ENCODE peak calls at places on chromosomes 2 and 18, in eight cellular contexts. Z is T-cell; V is stimulated activated CD4-positive, alpha-beta T cell treated with anti-CD3 and anti-CD28 coated beads, Interleukin-2, amount 100 ng/mL, for 48 hours; Q is amniotic stem cell; D is GM12865; R is activated CD4-positive, alpha-beta T cell treated with anti-CD3 and anti-CD28 coated beads for 24 hours; F is COLO829; A is astrocyte. E is an unnamed sample.

GRCh38 chr2:53633441-53633840 is 134.2 kb upstream of the CHAC2 start:
- DNase-seq in Z (no peak), V (no peak), Q (no peak), D (no peak), R (no peak), F (no peak), A (peak), E (no peak)

GRCh38 chr2:188280811-188281222 is 10.9 kb upstream of the GULP1 start:
- DNase-seq in Z (no peak), V (no peak), Q (no peak), D (no peak), R (no peak), F (no peak), A (no peak), E (no peak)

GRCh38 chr2:65081232-65081685 is 25.0 kb downstream of the CEP68 start:
- DNase-seq in Z (no peak), V (no peak), Q (no peak), D (no peak), R (no peak), F (no peak), A (no peak), E (no peak)

GRCh38 chr2:3606370-3607124 is 11.6 kb downstream of the COLEC11 start:
- DNase-seq in Z (no peak), V (no peak), Q (no peak), D (no peak), R (no peak), F (no peak), A (no peak), E (peak)

GRCh38 chr2:190478572-190478971 is 56.0 kb downstream of the NEMP2 start:
- DNase-seq in Z (no peak), V (no peak), Q (no peak), D (no peak), R (no peak), F (no peak), A (no peak), E (no peak)

GRCh38 chr2:161033059-161033660 is 127.1 kb upstream of the TANK start:
- DNase-seq in Z (no peak), V (no peak), Q (peak), D (no peak), R (no peak), F (no peak), A (no peak), E (no peak)

GRCh38 chr2:149661844-149662243 is 74.3 kb upstream of the MMADHC start:
- DNase-seq in Z (no peak), V (no peak), Q (peak), D (no peak), R (no peak), F (no peak), A (peak), E (no peak)

GRCh38 chr2:70902067-70902442 is 33.6 kb upstream of the ATP6V1B1 start:
- DNase-seq in Z (no peak), V (no peak), Q (no peak), D (no peak), R (no peak), F (no peak), A (peak), E (peak)

GRCh38 chr18:38047820-38048219 is 482.2 kb upstream of the CELF4 start:
- DNase-seq in Z (no peak), V (no peak), Q (no peak), D (no peak), R (no peak), F (no peak), A (no peak), E (no peak)

GRCh38 chr2:26591619-26592505 is 49.3 kb downstream of the CIB4 start:
- DNase-seq in Z (no peak), V (no peak), Q (no peak), D (peak), R (no peak), F (no peak), A (no peak), E (no peak)

GRCh38 chr2:190947711-190948251 is 66.2 kb downstream of the STAT1 start:
- DNase-seq in Z (peak), V (no peak), Q (peak), D (peak), R (no peak), F (no peak), A (peak), E (peak)

GRCh38 chr2:119707117-119708087 is 28.4 kb downstream of the TMEM177 start:
- DNase-seq in Z (no peak), V (no peak), Q (no peak), D (no peak), R (no peak), F (no peak), A (no peak), E (peak)

GRCh38 chr2:234705108-234705507 is 208.2 kb upstream of the ARL4C start:
- DNase-seq in Z (no peak), V (peak), Q (no peak), D (no peak), R (no peak), F (no peak), A (peak), E (no peak)

GRCh38 chr2:176188218-176188968 is at the start of gene HOXD1:
- DNase-seq in Z (no peak), V (no peak), Q (no peak), D (no peak), R (no peak), F (peak), A (peak), E (no peak)

GRCh38 chr2:195451160-195451559 is 205.9 kb upstream of the SLC39A10 start:
- DNase-seq in Z (no peak), V (no peak), Q (no peak), D (no peak), R (no peak), F (no peak), A (no peak), E (no peak)

GRCh38 chr2:98346259-98347236 is at the start of gene CNGA3:
- DNase-seq in Z (peak), V (peak), Q (no peak), D (no peak), R (no peak), F (peak), A (peak), E (no peak)

GRCh38 chr2:188245230-188245629 is 46.4 kb upstream of the GULP1 start:
- DNase-seq in Z (no peak), V (no peak), Q (no peak), D (no peak), R (no peak), F (no peak), A (no peak), E (no peak)

GRCh38 chr18:8730080-8730827 is 24.9 kb downstream of the MTCL1 start:
- DNase-seq in Z (no peak), V (no peak), Q (peak), D (no peak), R (no peak), F (no peak), A (peak), E (peak)

GRCh38 chr2:96143848-96144480 is 1.3 kb downstream of the DUSP2 start:
- DNase-seq in Z (peak), V (no peak), Q (no peak), D (peak), R (no peak), F (no peak), A (no peak), E (peak)

GRCh38 chr2:150080115-150080514 is 407.4 kb downstream of the RND3 start:
- DNase-seq in Z (no peak), V (no peak), Q (no peak), D (no peak), R (no peak), F (no peak), A (peak), E (no peak)

GRCh38 chr2:99403524-99403923 is 66.3 kb downstream of the EIF5B start:
- DNase-seq in Z (no peak), V (no peak), Q (no peak), D (no peak), R (no peak), F (no peak), A (no peak), E (no peak)

GRCh38 chr18:25005602-25006375 is 346.2 kb downstream of the ZNF521 start:
- DNase-seq in Z (no peak), V (no peak), Q (no peak), D (no peak), R (no peak), F (no peak), A (no peak), E (no peak)

GRCh38 chr18:42734520-42734919 is 381.0 kb downstream of the RIT2 start:
- DNase-seq in Z (no peak), V (no peak), Q (no peak), D (no peak), R (no peak), F (no peak), A (no peak), E (no peak)

GRCh38 chr2:233178994-233179847 is 72.3 kb upstream of the ATG16L1 start:
- DNase-seq in Z (no peak), V (no peak), Q (no peak), D (no peak), R (no peak), F (no peak), A (peak), E (peak)

GRCh38 chr18:58266291-58266690 is 222.3 kb downstream of the NEDD4L start:
- DNase-seq in Z (no peak), V (no peak), Q (no peak), D (no peak), R (no peak), F (no peak), A (no peak), E (no peak)

GRCh38 chr2:151344906-151345305 is 12.5 kb upstream of the TNFAIP6 start:
- DNase-seq in Z (no peak), V (no peak), Q (no peak), D (no peak), R (no peak), F (no peak), A (no peak), E (no peak)

GRCh38 chr2:168467729-168468128 is 11.7 kb downstream of the CERS6 start:
- DNase-seq in Z (no peak), V (no peak), Q (no peak), D (no peak), R (no peak), F (no peak), A (no peak), E (no peak)

GRCh38 chr2:174522553-174522952 is 35.7 kb upstream of the GPR155 start:
- DNase-seq in Z (no peak), V (no peak), Q (no peak), D (peak), R (no peak), F (no peak), A (no peak), E (peak)

GRCh38 chr2:132645943-132646804 is 23.8 kb downstream of the LYPD1 start:
- DNase-seq in Z (no peak), V (no peak), Q (no peak), D (peak), R (no peak), F (no peak), A (no peak), E (no peak)